ENCODE peak calls at places on chromosomes 13 and 19, in eight cellular contexts. One of them, this sample, is unnamed.

GRCh38 chr13:32048816-32049215 is 17.2 kb downstream of the FRY start:
- DNase-seq in T-helper 1 cell: no peak
- DNase-seq in NCI-H446 treated with DMSO at 0.1 percent for 48 hours: no peak
- DNase-seq in upper lobe of right lung: no peak
- DNase-seq in ELR: no peak
- DNase-seq in AG04450: no peak
- DNase-seq in colonic mucosa: no peak
- DNase-seq in Daoy: peak; percentile 9
- DNase-seq in this sample: no peak

GRCh38 chr13:32309812-32310706 is 5.1 kb downstream of the ZAR1L start:
- DNase-seq in T-helper 1 cell: no peak
- DNase-seq in NCI-H446 treated with DMSO at 0.1 percent for 48 hours: peak; percentile 37
- DNase-seq in upper lobe of right lung: no peak
- DNase-seq in ELR: peak; percentile 70
- DNase-seq in AG04450: peak; percentile 41
- DNase-seq in colonic mucosa: peak; percentile 30
- DNase-seq in Daoy: peak; percentile 14
- DNase-seq in this sample: no peak

GRCh38 chr19:35140898-35141626 is 2.0 kb upstream of the FXYD7 start:
- DNase-seq in T-helper 1 cell: peak; percentile 95
- DNase-seq in NCI-H446 treated with DMSO at 0.1 percent for 48 hours: peak; percentile 6
- DNase-seq in upper lobe of right lung: peak; percentile 97
- DNase-seq in ELR: peak; percentile 91
- DNase-seq in AG04450: peak; percentile 78
- DNase-seq in colonic mucosa: peak; percentile 98
- DNase-seq in Daoy: peak; percentile 94
- DNase-seq in this sample: no peak

GRCh38 chr13:73090116-73090811 is 31.5 kb downstream of the KLF5 start:
- DNase-seq in T-helper 1 cell: no peak
- DNase-seq in NCI-H446 treated with DMSO at 0.1 percent for 48 hours: no peak
- DNase-seq in upper lobe of right lung: no peak
- DNase-seq in ELR: peak; percentile 93
- DNase-seq in AG04450: peak; percentile 48
- DNase-seq in colonic mucosa: peak; percentile 81
- DNase-seq in Daoy: peak; percentile 87
- DNase-seq in this sample: peak; percentile 46

GRCh38 chr13:19150712-19151228 is 30.9 kb downstream of the TUBA3C start:
- DNase-seq in T-helper 1 cell: no peak
- DNase-seq in NCI-H446 treated with DMSO at 0.1 percent for 48 hours: no peak
- DNase-seq in upper lobe of right lung: peak; percentile 67
- DNase-seq in ELR: no peak
- DNase-seq in AG04450: no peak
- DNase-seq in colonic mucosa: no peak
- DNase-seq in Daoy: no peak
- DNase-seq in this sample: no peak

GRCh38 chr13:97723655-97724054 is 229.8 kb upstream of the IPO5 start:
- DNase-seq in T-helper 1 cell: no peak
- DNase-seq in NCI-H446 treated with DMSO at 0.1 percent for 48 hours: no peak
- DNase-seq in upper lobe of right lung: no peak
- DNase-seq in ELR: no peak
- DNase-seq in AG04450: no peak
- DNase-seq in colonic mucosa: no peak
- DNase-seq in Daoy: no peak
- DNase-seq in this sample: no peak

GRCh38 chr13:65540064-65540635 is 1690.0 kb downstream of the PCDH9 start:
- DNase-seq in T-helper 1 cell: no peak
- DNase-seq in NCI-H446 treated with DMSO at 0.1 percent for 48 hours: no peak
- DNase-seq in upper lobe of right lung: no peak
- DNase-seq in ELR: peak; percentile 8
- DNase-seq in AG04450: no peak
- DNase-seq in colonic mucosa: no peak
- DNase-seq in Daoy: no peak
- DNase-seq in this sample: no peak

GRCh38 chr19:55165952-55166529 is 372 bp downstream of the DNAAF3 start:
- DNase-seq in T-helper 1 cell: peak; percentile 35
- DNase-seq in NCI-H446 treated with DMSO at 0.1 percent for 48 hours: peak; percentile 31
- DNase-seq in upper lobe of right lung: peak; percentile 78
- DNase-seq in ELR: peak; percentile 77
- DNase-seq in AG04450: no peak
- DNase-seq in colonic mucosa: peak; percentile 56
- DNase-seq in Daoy: peak; percentile 90
- DNase-seq in this sample: no peak

GRCh38 chr13:103371271-103371670 is 305.1 kb upstream of the SLC10A2 start:
- DNase-seq in T-helper 1 cell: no peak
- DNase-seq in NCI-H446 treated with DMSO at 0.1 percent for 48 hours: no peak
- DNase-seq in upper lobe of right lung: no peak
- DNase-seq in ELR: no peak
- DNase-seq in AG04450: no peak
- DNase-seq in colonic mucosa: no peak
- DNase-seq in Daoy: peak; percentile 10
- DNase-seq in this sample: no peak

GRCh38 chr19:44845286-44845611 is 848 bp upstream of the NECTIN2 start:
- DNase-seq in T-helper 1 cell: no peak
- DNase-seq in NCI-H446 treated with DMSO at 0.1 percent for 48 hours: no peak
- DNase-seq in upper lobe of right lung: peak; percentile 76
- DNase-seq in ELR: no peak
- DNase-seq in AG04450: no peak
- DNase-seq in colonic mucosa: no peak
- DNase-seq in Daoy: no peak
- DNase-seq in this sample: no peak

GRCh38 chr13:100630564-100630963 is 42.0 kb upstream of the GGACT start:
- DNase-seq in T-helper 1 cell: no peak
- DNase-seq in NCI-H446 treated with DMSO at 0.1 percent for 48 hours: no peak
- DNase-seq in upper lobe of right lung: no peak
- DNase-seq in ELR: no peak
- DNase-seq in AG04450: no peak
- DNase-seq in colonic mucosa: no peak
- DNase-seq in Daoy: no peak
- DNase-seq in this sample: no peak

GRCh38 chr13:84431646-84432045 is 549.4 kb upstream of the SLITRK1 start:
- DNase-seq in T-helper 1 cell: no peak
- DNase-seq in NCI-H446 treated with DMSO at 0.1 percent for 48 hours: no peak
- DNase-seq in upper lobe of right lung: no peak
- DNase-seq in ELR: peak; percentile 63
- DNase-seq in AG04450: no peak
- DNase-seq in colonic mucosa: no peak
- DNase-seq in Daoy: no peak
- DNase-seq in this sample: no peak

GRCh38 chr19:1465191-1466016 is 13.6 kb downstream of the C19orf25 start:
- DNase-seq in T-helper 1 cell: no peak
- DNase-seq in NCI-H446 treated with DMSO at 0.1 percent for 48 hours: no peak
- DNase-seq in upper lobe of right lung: no peak
- DNase-seq in ELR: peak; percentile 56
- DNase-seq in AG04450: no peak
- DNase-seq in colonic mucosa: peak; percentile 63
- DNase-seq in Daoy: no peak
- DNase-seq in this sample: peak; percentile 18

GRCh38 chr19:56310462-56310861 is 4.2 kb downstream of the ZSCAN5A start:
- DNase-seq in T-helper 1 cell: no peak
- DNase-seq in NCI-H446 treated with DMSO at 0.1 percent for 48 hours: no peak
- DNase-seq in upper lobe of right lung: no peak
- DNase-seq in ELR: no peak
- DNase-seq in AG04450: no peak
- DNase-seq in colonic mucosa: no peak
- DNase-seq in Daoy: no peak
- DNase-seq in this sample: no peak

GRCh38 chr19:23403024-23403423 is 7.8 kb upstream of the ZNF91 start:
- DNase-seq in T-helper 1 cell: no peak
- DNase-seq in NCI-H446 treated with DMSO at 0.1 percent for 48 hours: no peak
- DNase-seq in upper lobe of right lung: no peak
- DNase-seq in ELR: no peak
- DNase-seq in AG04450: no peak
- DNase-seq in colonic mucosa: no peak
- DNase-seq in Daoy: no peak
- DNase-seq in this sample: no peak

GRCh38 chr19:6564393-6564792 is 26.6 kb downstream of the CD70 start:
- DNase-seq in T-helper 1 cell: no peak
- DNase-seq in NCI-H446 treated with DMSO at 0.1 percent for 48 hours: no peak
- DNase-seq in upper lobe of right lung: no peak
- DNase-seq in ELR: peak; percentile 40
- DNase-seq in AG04450: no peak
- DNase-seq in colonic mucosa: no peak
- DNase-seq in Daoy: peak; percentile 32
- DNase-seq in this sample: no peak

GRCh38 chr13:110246530-110246929 is 60.4 kb downstream of the COL4A1 start:
- DNase-seq in T-helper 1 cell: no peak
- DNase-seq in NCI-H446 treated with DMSO at 0.1 percent for 48 hours: no peak
- DNase-seq in upper lobe of right lung: no peak
- DNase-seq in ELR: no peak
- DNase-seq in AG04450: no peak
- DNase-seq in colonic mucosa: peak; percentile 17
- DNase-seq in Daoy: no peak
- DNase-seq in this sample: no peak

GRCh38 chr13:25292301-25292700 is 5.0 kb upstream of the MTMR6 start:
- DNase-seq in T-helper 1 cell: no peak
- DNase-seq in NCI-H446 treated with DMSO at 0.1 percent for 48 hours: no peak
- DNase-seq in upper lobe of right lung: no peak
- DNase-seq in ELR: peak; percentile 38
- DNase-seq in AG04450: no peak
- DNase-seq in colonic mucosa: peak; percentile 20
- DNase-seq in Daoy: no peak
- DNase-seq in this sample: no peak

GRCh38 chr13:107712145-107712544 is 503.2 kb downstream of the LIG4 start:
- DNase-seq in T-helper 1 cell: no peak
- DNase-seq in NCI-H446 treated with DMSO at 0.1 percent for 48 hours: no peak
- DNase-seq in upper lobe of right lung: no peak
- DNase-seq in ELR: no peak
- DNase-seq in AG04450: no peak
- DNase-seq in colonic mucosa: no peak
- DNase-seq in Daoy: no peak
- DNase-seq in this sample: no peak

GRCh38 chr13:36870050-36870692 is 49.9 kb downstream of the SMAD9 start:
- DNase-seq in T-helper 1 cell: no peak
- DNase-seq in NCI-H446 treated with DMSO at 0.1 percent for 48 hours: no peak
- DNase-seq in upper lobe of right lung: no peak
- DNase-seq in ELR: no peak
- DNase-seq in AG04450: no peak
- DNase-seq in colonic mucosa: no peak
- DNase-seq in Daoy: no peak
- DNase-seq in this sample: no peak

GRCh38 chr13:80047406-80047805 is 293.5 kb downstream of the SPRY2 start:
- DNase-seq in T-helper 1 cell: no peak
- DNase-seq in NCI-H446 treated with DMSO at 0.1 percent for 48 hours: no peak
- DNase-seq in upper lobe of right lung: no peak
- DNase-seq in ELR: no peak
- DNase-seq in AG04450: peak; percentile 30
- DNase-seq in colonic mucosa: no peak
- DNase-seq in Daoy: peak; percentile 75
- DNase-seq in this sample: peak; percentile 27

GRCh38 chr13:78121001-78121400 is 202.4 kb upstream of the EDNRB start:
- DNase-seq in T-helper 1 cell: no peak
- DNase-seq in NCI-H446 treated with DMSO at 0.1 percent for 48 hours: no peak
- DNase-seq in upper lobe of right lung: no peak
- DNase-seq in ELR: no peak
- DNase-seq in AG04450: no peak
- DNase-seq in colonic mucosa: no peak
- DNase-seq in Daoy: no peak
- DNase-seq in this sample: no peak

This sample was measured in AG09309.